ENCODE peak calls at places on chromosome 1, in ten cellular contexts. N, Y, V, X, H, D, S, K, F and E are unnamed samples.
A peak's percentile ranks its signal among the peaks of the same experiment; 100 is the strongest.

GRCh38 chr1:178461104-178461503 is 35.7 kb downstream of the CLEC20A start:
- DNase-seq in N (peak; percentile 8), Y (no peak), V (no peak), X (no peak), H (peak; percentile 14), D (no peak), S (no peak), K (no peak), F (no peak), E (no peak)

GRCh38 chr1:2206813-2207488 is 12.4 kb upstream of the FAAP20 start:
- DNase-seq in N (no peak), Y (no peak), V (no peak), X (peak; percentile 53), H (no peak), D (no peak), S (peak; percentile 61), K (no peak), F (peak; percentile 81), E (no peak)

GRCh38 chr1:219049411-219049943 is 124.2 kb upstream of the LYPLAL1 start:
- DNase-seq in N (no peak), Y (peak; percentile 11), V (no peak), X (no peak), H (no peak), D (no peak), S (no peak), K (no peak), F (no peak), E (no peak)

GRCh38 chr1:108627256-108627655 is 33.6 kb downstream of the HENMT1 start:
- DNase-seq in N (no peak), Y (no peak), V (no peak), X (no peak), H (no peak), D (no peak), S (no peak), K (no peak), F (no peak), E (no peak)

GRCh38 chr1:212514782-212515181 is 82.1 kb downstream of the NENF start:
- DNase-seq in N (no peak), Y (no peak), V (no peak), X (no peak), H (no peak), D (no peak), S (no peak), K (peak; percentile 75), F (no peak), E (no peak)

GRCh38 chr1:1399870-1400575 is 888 bp upstream of the CCNL2 start:
- DNase-seq in N (no peak), Y (peak; percentile 39), V (peak; percentile 76), X (no peak), H (no peak), D (no peak), S (no peak), K (no peak), F (no peak), E (no peak)

GRCh38 chr1:161185282-161185682 is 8.0 kb upstream of the B4GALT3 start:
- DNase-seq in N (no peak), Y (no peak), V (peak; percentile 94), X (peak; percentile 77), H (peak; percentile 85), D (peak; percentile 83), S (no peak), K (peak; percentile 62), F (peak; percentile 88), E (peak; percentile 37)

GRCh38 chr1:100354971-100355394 is 2.7 kb downstream of the CDC14A start:
- DNase-seq in N (no peak), Y (peak; percentile 80), V (peak; percentile 74), X (no peak), H (no peak), D (peak; percentile 32), S (no peak), K (no peak), F (no peak), E (no peak)

GRCh38 chr1:156115514-156116374 is 1.2 kb downstream of the LMNA start:
- DNase-seq in N (no peak), Y (peak; percentile 80), V (no peak), X (peak; percentile 88), H (peak; percentile 52), D (peak; percentile 76), S (no peak), K (peak; percentile 87), F (no peak), E (peak; percentile 47)

GRCh38 chr1:27658951-27659496 is 13.0 kb downstream of the IFI6 start:
- DNase-seq in N (no peak), Y (peak; percentile 64), V (peak; percentile 70), X (peak; percentile 65), H (no peak), D (peak; percentile 22), S (no peak), K (peak; percentile 80), F (peak; percentile 82), E (peak; percentile 20)

GRCh38 chr1:27661412-27662075 is 10.4 kb downstream of the IFI6 start:
- DNase-seq in N (no peak), Y (no peak), V (no peak), X (no peak), H (no peak), D (no peak), S (no peak), K (no peak), F (peak; percentile 68), E (no peak)

GRCh38 chr1:27659497-27660299 is 12.3 kb downstream of the IFI6 start:
- DNase-seq in N (peak; percentile 78), Y (peak; percentile 85), V (peak; percentile 97), X (peak; percentile 95), H (peak; percentile 91), D (peak; percentile 96), S (peak; percentile 96), K (peak; percentile 97), F (peak; percentile 99), E (peak; percentile 86)

GRCh38 chr1:27663735-27664119 is 8.3 kb downstream of the IFI6 start:
- DNase-seq in N (no peak), Y (no peak), V (no peak), X (no peak), H (no peak), D (no peak), S (no peak), K (no peak), F (no peak), E (no peak)

DNA sequence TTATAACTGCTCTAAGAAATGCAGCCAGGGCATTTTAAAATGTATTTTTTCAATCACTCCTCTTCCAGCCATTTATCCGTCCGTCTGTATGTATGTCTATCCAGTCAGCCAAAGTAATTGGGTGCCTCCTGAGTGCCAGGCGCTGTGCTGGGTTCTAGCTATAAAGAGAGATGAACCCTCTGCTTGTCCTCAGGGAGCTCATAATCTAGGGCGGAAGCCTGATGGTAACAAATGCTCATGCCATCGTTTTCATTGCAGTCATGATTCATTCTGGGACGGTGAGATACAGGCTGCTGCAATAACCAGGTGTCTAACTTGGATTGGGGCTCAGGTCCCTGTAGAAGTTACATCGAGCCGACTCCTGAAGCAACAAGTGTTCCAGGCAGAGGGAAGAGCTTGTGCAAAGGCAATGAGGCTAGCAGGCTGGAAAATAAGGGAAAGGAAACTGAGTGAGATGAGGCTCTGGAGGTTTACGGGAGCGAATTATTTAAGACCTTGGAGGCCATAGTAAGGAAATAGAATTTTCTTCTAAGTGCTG is 11.6 kb downstream of the IFI6 start:
- DNase-seq in N (no peak), Y (peak; percentile 14), V (no peak), X (no peak), H (no peak), D (no peak), S (peak; percentile 35), K (no peak), F (no peak), E (no peak)
- H3K4me1 ChIP-seq in N (peaks cover 21% of the 10 kb centered on the region), Y (peaks cover 17% of the 10 kb centered on the region), V (peaks cover 30% of the 10 kb centered on the region), X (peaks cover 15% of the 10 kb centered on the region), H (peaks cover 3% of the 10 kb centered on the region), D (peaks cover 5% of the 10 kb centered on the region), S (peaks cover 25% of the 10 kb centered on the region), K (no peaks in the 10 kb centered on the region), F (peaks cover 62% of the 10 kb centered on the region), E (peaks cover 5% of the 10 kb centered on the region)

DNA sequence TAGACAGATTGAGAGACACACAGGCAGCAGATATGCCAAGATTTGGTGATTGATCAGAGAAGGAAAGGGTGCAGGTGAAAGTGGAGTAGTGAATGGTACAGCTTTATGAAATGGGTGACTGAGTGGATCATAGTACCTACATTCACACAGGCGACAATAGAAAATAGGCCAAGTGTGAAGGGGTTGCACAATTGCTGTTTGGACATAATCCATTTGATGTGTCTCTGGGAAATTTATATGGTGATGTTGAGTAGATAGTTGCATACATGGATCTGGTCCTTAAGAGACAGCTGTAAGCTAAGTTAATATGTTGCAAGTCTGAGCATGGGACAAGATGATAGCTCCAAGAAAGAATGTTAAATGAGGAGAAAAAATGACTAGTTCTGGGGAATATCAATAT is 118.6 kb upstream of the COP1 start:
- DNase-seq in N (no peak), Y (no peak), V (no peak), X (no peak), H (no peak), D (no peak), S (no peak), K (no peak), F (no peak), E (no peak)
- H3K4me1 ChIP-seq in N (no peaks in the 10 kb centered on the region), Y (no peaks in the 10 kb centered on the region), V (no peaks in the 10 kb centered on the region), X (no peaks in the 10 kb centered on the region), H (no peaks in the 10 kb centered on the region), D (no peaks in the 10 kb centered on the region), S (no peaks in the 10 kb centered on the region), K (no peaks in the 10 kb centered on the region), F (no peaks in the 10 kb centered on the region), E (no peaks in the 10 kb centered on the region)

DNA sequence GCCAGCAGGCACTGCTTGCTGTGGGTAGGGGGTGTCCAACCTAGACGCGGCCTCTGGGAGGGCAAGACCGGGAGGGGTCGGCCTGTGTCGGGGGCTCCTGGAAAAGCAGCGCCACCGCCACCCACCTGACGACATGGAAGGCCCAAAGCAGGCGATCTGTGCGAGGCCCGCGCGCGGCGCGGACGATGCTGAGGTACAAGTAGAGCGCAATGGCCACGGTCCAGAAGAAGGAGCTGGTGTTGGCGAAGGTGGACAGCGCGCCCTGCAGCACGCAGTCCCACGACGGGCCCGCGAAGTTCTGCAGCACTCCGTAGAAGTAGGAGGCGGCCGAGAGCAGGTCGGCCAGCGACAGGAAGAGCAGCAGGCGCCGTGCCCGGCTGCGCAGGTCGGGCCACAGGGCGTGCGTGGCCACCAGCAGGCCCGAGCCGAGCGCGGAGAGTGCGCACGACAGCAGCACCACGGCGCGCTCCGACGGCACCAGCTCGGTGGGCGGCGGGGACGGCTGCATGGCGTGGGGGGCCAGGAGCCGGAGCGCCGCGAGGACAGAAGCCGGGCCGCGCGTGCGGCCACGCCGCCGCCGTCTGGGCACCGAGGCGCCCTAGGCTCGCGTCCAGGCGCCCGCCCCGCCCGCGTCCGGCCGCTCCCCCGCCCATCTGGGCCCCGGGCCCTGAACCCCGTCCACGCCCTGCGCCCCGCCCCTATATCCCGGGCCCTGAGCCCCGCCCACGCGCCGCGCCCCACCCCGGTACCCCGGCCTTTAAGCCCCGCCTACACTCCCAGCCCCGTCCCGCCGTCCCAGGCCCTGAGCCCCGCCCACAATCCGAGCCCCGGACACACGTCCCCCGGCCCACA is at the start of gene GPR157:
- DNase-seq in N (peak; percentile 83), Y (peak; percentile 79), V (peak; percentile 72), X (peak; percentile 95), H (peak; percentile 65), D (peak; percentile 95), S (peak; percentile 100), K (peak; percentile 97), F (peak; percentile 97), E (peak; percentile 78)
- H3K4me1 ChIP-seq in N (peaks cover 8% of the 10 kb centered on the region), Y (peaks cover 13% of the 10 kb centered on the region), V (peaks cover 35% of the 10 kb centered on the region), X (peaks cover 37% of the 10 kb centered on the region), H (peaks cover 4% of the 10 kb centered on the region), D (peaks cover 22% of the 10 kb centered on the region), S (no peaks in the 10 kb centered on the region), K (no peaks in the 10 kb centered on the region), F (peaks cover 23% of the 10 kb centered on the region), E (no peaks in the 10 kb centered on the region)

DNA sequence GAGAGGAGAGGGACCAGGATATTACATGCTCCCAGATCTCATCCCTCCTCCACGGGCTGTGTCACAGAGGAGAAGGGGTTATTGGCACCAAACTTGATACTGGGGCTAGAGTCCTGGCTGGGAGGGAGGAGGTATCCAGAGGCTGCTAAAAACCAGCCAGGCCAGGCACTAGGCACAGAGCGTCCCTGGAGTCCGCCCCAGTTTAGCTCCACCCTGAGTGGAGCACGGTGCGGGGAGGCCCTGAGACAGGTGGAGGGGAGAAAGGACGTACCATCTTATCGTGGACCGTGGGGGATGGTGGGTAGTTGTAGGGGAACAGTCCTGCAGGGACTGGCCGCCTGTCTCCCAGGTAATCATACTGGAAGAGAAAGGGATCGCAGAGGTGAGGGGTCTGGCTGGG is 42.7 kb upstream of the GOLT1A start:
- DNase-seq in N (no peak), Y (no peak), V (no peak), X (no peak), H (no peak), D (no peak), S (no peak), K (peak; percentile 49), F (no peak), E (no peak)
- H3K4me1 ChIP-seq in N (peaks cover 15% of the 10 kb centered on the region), Y (no peaks in the 10 kb centered on the region), V (no peaks in the 10 kb centered on the region), X (no peaks in the 10 kb centered on the region), H (peaks cover 22% of the 10 kb centered on the region), D (no peaks in the 10 kb centered on the region), S (no peaks in the 10 kb centered on the region), K (no peaks in the 10 kb centered on the region), F (no peaks in the 10 kb centered on the region), E (peaks cover 10% of the 10 kb centered on the region)